ENCODE peak calls at places on chromosome 19, in eight cellular contexts. One of them, this sample, is unnamed. For H3K9me3, the result is how much of the 10 kb centered on the place peaks cover.

GRCh38 chr19:38617283-38617763 is 430 bp downstream of the MAP4K1 start:
- DNase-seq in sigmoid colon: no peak
- DNase-seq in transverse colon: no peak
- DNase-seq in GM12878: peak
- DNase-seq in endothelial cell of umbilical vein: no peak
- DNase-seq in prostate gland: no peak
- DNase-seq in upper lobe of left lung: no peak
- DNase-seq in HepG2: no peak
- DNase-seq in this sample: no peak

GRCh38 chr19:49133621-49134454 is 14.5 kb downstream of the PPFIA3 start:
- DNase-seq in GM12878: no peak
- DNase-seq in upper lobe of left lung: peak
- DNase-seq in sigmoid colon: peak
- DNase-seq in prostate gland: peak
- DNase-seq in endothelial cell of umbilical vein: peak
- DNase-seq in transverse colon: peak
- DNase-seq in HepG2: no peak
- DNase-seq in this sample: no peak

GRCh38 chr19:54607782-54608150 is 14.3 kb downstream of the LILRA1 start:
- DNase-seq in endothelial cell of umbilical vein: no peak
- DNase-seq in transverse colon: no peak
- DNase-seq in prostate gland: no peak
- DNase-seq in upper lobe of left lung: no peak
- DNase-seq in GM12878: no peak
- DNase-seq in sigmoid colon: no peak
- DNase-seq in HepG2: no peak
- DNase-seq in this sample: no peak

GRCh38 chr19:19446655-19447437 is 41.4 kb downstream of the GATAD2A start:
- DNase-seq in HepG2: no peak
- DNase-seq in endothelial cell of umbilical vein: no peak
- DNase-seq in GM12878: no peak
- DNase-seq in sigmoid colon: no peak
- DNase-seq in transverse colon: no peak
- DNase-seq in prostate gland: no peak
- DNase-seq in upper lobe of left lung: no peak
- DNase-seq in this sample: no peak

GRCh38 chr19:29904017-29904416 is 38.0 kb upstream of the URI1 start:
- DNase-seq in upper lobe of left lung: no peak
- DNase-seq in GM12878: no peak
- DNase-seq in HepG2: no peak
- DNase-seq in transverse colon: no peak
- DNase-seq in prostate gland: no peak
- DNase-seq in sigmoid colon: no peak
- DNase-seq in endothelial cell of umbilical vein: no peak
- DNase-seq in this sample: no peak

GRCh38 chr19:21585491-21585890 is 80.1 kb downstream of the ZNF429 start:
- DNase-seq in endothelial cell of umbilical vein: no peak
- DNase-seq in upper lobe of left lung: no peak
- DNase-seq in GM12878: no peak
- DNase-seq in HepG2: no peak
- DNase-seq in prostate gland: no peak
- DNase-seq in sigmoid colon: no peak
- DNase-seq in transverse colon: no peak
- DNase-seq in this sample: no peak

GRCh38 chr19:55638864-55639359 is 1.9 kb upstream of the ZNF580 start:
- DNase-seq in upper lobe of left lung: no peak
- DNase-seq in endothelial cell of umbilical vein: no peak
- DNase-seq in GM12878: no peak
- DNase-seq in HepG2: peak
- DNase-seq in sigmoid colon: no peak
- DNase-seq in transverse colon: no peak
- DNase-seq in prostate gland: no peak
- DNase-seq in this sample: no peak

GRCh38 chr19:17847538-17848366 is at the start of gene JAK3:
- DNase-seq in prostate gland: no peak
- DNase-seq in sigmoid colon: no peak
- DNase-seq in HepG2: peak
- DNase-seq in endothelial cell of umbilical vein: peak
- DNase-seq in GM12878: peak
- DNase-seq in upper lobe of left lung: peak
- DNase-seq in transverse colon: peak
- DNase-seq in this sample: no peak

GRCh38 chr19:42275517-42275916 is 6.5 kb downstream of the CIC start:
- DNase-seq in prostate gland: no peak
- DNase-seq in sigmoid colon: no peak
- DNase-seq in endothelial cell of umbilical vein: no peak
- DNase-seq in transverse colon: no peak
- DNase-seq in HepG2: no peak
- DNase-seq in upper lobe of left lung: no peak
- DNase-seq in GM12878: no peak
- DNase-seq in this sample: no peak

GRCh38 chr19:48737360-48737998 is 2.9 kb downstream of the RASIP1 start:
- DNase-seq in transverse colon: no peak
- DNase-seq in HepG2: no peak
- DNase-seq in GM12878: no peak
- DNase-seq in endothelial cell of umbilical vein: peak
- DNase-seq in prostate gland: no peak
- DNase-seq in sigmoid colon: no peak
- DNase-seq in upper lobe of left lung: no peak
- DNase-seq in this sample: no peak

GRCh38 chr19:35013047-35013819 is 13.1 kb downstream of the GRAMD1A start:
- DNase-seq in HepG2: peak
- DNase-seq in GM12878: no peak
- DNase-seq in prostate gland: peak
- DNase-seq in upper lobe of left lung: peak
- DNase-seq in sigmoid colon: peak
- DNase-seq in endothelial cell of umbilical vein: peak
- DNase-seq in transverse colon: peak
- DNase-seq in this sample: peak

GRCh38 chr19:49553451-49554271 is 25.9 kb downstream of the RCN3 start:
- DNase-seq in sigmoid colon: no peak
- DNase-seq in transverse colon: peak
- DNase-seq in endothelial cell of umbilical vein: peak
- DNase-seq in upper lobe of left lung: no peak
- DNase-seq in prostate gland: no peak
- DNase-seq in HepG2: peak
- DNase-seq in GM12878: no peak
- DNase-seq in this sample: no peak

GRCh38 chr19:35144600-35145436 is 1.8 kb downstream of the FXYD7 start:
- DNase-seq in endothelial cell of umbilical vein: no peak
- DNase-seq in HepG2: no peak
- DNase-seq in sigmoid colon: no peak
- DNase-seq in upper lobe of left lung: no peak
- DNase-seq in transverse colon: peak
- DNase-seq in GM12878: no peak
- DNase-seq in prostate gland: no peak
- DNase-seq in this sample: no peak

GRCh38 chr19:48842744-48843162 is 6.5 kb upstream of the HSD17B14 start:
- DNase-seq in transverse colon: peak
- DNase-seq in sigmoid colon: no peak
- DNase-seq in endothelial cell of umbilical vein: peak
- DNase-seq in upper lobe of left lung: no peak
- DNase-seq in GM12878: no peak
- DNase-seq in prostate gland: peak
- DNase-seq in HepG2: peak
- DNase-seq in this sample: no peak

GRCh38 chr19:55452381-55453325 is 8.8 kb downstream of the ISOC2 start:
- DNase-seq in upper lobe of left lung: no peak
- DNase-seq in HepG2: peak
- DNase-seq in endothelial cell of umbilical vein: peak
- DNase-seq in GM12878: no peak
- DNase-seq in transverse colon: peak
- DNase-seq in sigmoid colon: peak
- DNase-seq in prostate gland: peak
- DNase-seq in this sample: no peak

GRCh38 chr19:4984448-4984990 is 15.6 kb downstream of the KDM4B start:
- DNase-seq in upper lobe of left lung: no peak
- DNase-seq in HepG2: no peak
- DNase-seq in transverse colon: no peak
- DNase-seq in endothelial cell of umbilical vein: no peak
- DNase-seq in prostate gland: no peak
- DNase-seq in GM12878: no peak
- DNase-seq in sigmoid colon: no peak
- DNase-seq in this sample: no peak

DNA sequence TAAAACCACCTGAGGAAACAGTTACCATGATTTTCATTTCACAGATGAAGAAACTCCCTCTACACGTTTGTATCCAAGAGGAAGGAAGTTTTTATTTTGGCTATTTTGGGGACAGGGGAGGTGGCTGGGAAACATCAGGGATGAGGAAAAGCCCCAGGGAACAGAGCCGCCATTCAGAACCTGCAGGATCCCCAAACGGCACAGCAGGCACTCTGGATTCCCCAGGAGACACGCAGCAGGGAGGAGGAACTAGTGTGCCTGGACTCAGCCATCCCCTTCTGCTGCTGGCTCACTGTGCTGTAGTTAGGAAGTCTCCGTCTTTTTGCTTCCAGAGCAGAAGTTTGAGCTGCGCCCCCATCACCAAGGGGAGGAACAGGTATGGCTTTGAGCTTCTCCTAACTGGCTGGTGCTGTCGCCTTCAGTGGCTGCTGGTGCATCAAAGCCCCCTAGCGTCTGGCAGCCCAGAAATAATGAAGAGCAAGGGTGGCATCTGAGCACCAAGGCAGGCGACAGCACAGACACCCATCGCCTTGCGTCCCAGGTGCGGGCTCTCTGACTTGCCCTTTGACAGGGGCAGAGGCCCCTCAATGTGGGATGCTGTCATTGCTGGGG is 4.2 kb downstream of the NAPA start:
- DNase-seq in transverse colon: no peak
- DNase-seq in upper lobe of left lung: no peak
- DNase-seq in sigmoid colon: no peak
- DNase-seq in prostate gland: no peak
- DNase-seq in endothelial cell of umbilical vein: no peak
- DNase-seq in HepG2: no peak
- DNase-seq in GM12878: no peak
- DNase-seq in this sample: no peak
- TF ChIP-seq POLR2AphosphoS5 in transverse colon: no peak
- TF ChIP-seq POLR2AphosphoS5 in upper lobe of left lung: no peak
- TF ChIP-seq POLR2AphosphoS5 in sigmoid colon: no peak
- TF ChIP-seq POLR2AphosphoS5 in prostate gland: no peak
- TF ChIP-seq POLR2AphosphoS5 in endothelial cell of umbilical vein: no peak
- TF ChIP-seq POLR2AphosphoS5 in HepG2: no peak
- TF ChIP-seq POLR2AphosphoS5 in GM12878: no peak
- TF ChIP-seq POLR2AphosphoS5 in this sample: no peak

DNA sequence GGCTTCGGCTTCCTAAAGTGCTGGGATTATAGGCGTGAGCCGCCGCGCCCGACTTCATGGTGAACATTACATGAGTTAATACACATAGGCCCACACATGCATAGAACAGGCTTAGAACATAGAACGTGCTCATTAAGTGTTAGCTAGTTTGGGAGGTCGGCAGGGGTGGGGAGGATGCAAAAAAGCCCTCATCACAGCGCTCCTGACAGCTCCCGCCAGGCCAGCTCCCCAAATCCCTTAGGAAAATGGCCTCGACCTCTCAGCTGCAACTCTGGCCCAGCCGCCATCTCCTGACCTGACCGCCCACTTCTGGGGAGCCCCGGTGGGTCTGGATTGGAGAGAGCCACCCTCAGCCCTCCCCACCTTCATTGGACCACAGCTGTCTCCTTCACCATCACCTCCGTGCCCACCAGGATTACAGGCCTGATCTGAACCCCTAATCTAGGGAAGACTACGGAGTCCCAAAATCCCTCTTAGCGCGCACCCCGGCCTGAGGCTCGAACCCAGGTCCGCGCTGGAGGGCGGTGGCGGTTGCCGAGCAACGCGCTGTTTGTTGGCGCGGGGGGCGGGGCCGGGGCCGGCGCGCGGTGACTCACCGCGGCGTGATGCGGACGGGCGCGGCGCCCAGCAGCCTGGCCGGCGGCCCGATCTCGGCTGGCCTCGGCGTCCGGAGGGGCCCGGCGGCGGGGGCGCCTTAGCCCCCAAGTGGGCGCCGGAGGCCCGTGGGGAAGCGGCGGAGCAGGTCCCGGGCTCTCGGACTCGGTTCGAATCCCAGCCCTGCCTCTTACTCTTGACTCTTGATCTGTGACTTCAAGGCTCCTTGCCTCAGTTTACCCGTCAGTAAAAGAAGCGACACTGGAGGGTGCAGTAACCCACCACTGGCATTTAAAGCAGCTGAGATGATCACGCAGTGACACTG is 26.7 kb upstream of the NANOS3 start:
- DNase-seq in sigmoid colon: peak
- DNase-seq in upper lobe of left lung: peak
- DNase-seq in GM12878: no peak
- DNase-seq in HepG2: peak
- DNase-seq in transverse colon: peak
- DNase-seq in prostate gland: peak
- DNase-seq in endothelial cell of umbilical vein: peak
- DNase-seq in this sample: peak
- TF ChIP-seq POLR2A in sigmoid colon: no peak
- TF ChIP-seq POLR2A in upper lobe of left lung: no peak
- TF ChIP-seq POLR2A in GM12878: no peak
- TF ChIP-seq POLR2A in HepG2: no peak
- TF ChIP-seq POLR2A in transverse colon: peak
- TF ChIP-seq POLR2A in prostate gland: peak
- TF ChIP-seq POLR2A in endothelial cell of umbilical vein: peak
- TF ChIP-seq POLR2A in this sample: no peak

DNA sequence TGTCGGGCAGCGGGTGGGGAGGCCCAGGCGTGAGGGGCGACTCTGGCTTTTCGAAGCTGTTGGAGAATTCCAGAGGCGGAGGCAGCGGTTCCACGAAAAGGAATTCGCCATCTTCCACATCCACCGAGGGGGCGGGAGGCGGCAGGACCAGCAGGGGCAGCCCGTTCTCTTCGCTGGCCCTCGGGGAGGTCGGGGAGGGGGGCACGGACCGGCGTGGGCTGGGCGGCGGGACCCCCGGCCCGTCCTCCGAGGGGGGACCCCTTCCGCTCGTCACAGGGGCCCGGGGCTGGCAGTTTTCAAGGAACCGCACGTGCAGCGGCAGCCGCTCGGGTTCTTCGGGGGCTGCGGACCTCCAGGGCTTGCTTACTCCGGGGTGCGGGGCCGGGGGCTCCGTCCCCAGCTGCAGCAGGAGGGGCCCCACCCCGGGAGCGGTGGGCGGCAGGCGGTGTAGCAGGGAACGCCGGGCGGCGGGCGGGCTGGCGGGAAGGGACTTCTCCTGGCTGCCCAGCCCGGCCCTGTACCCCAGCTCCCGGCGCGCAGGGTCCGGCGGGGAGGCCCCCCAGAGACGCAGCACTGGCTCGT is 18.0 kb downstream of the C19orf81 start:
- DNase-seq in upper lobe of left lung: no peak
- DNase-seq in HepG2: no peak
- DNase-seq in GM12878: no peak
- DNase-seq in transverse colon: no peak
- DNase-seq in endothelial cell of umbilical vein: no peak
- DNase-seq in prostate gland: no peak
- DNase-seq in sigmoid colon: no peak
- DNase-seq in this sample: no peak
- H3K9me3 ChIP-seq in upper lobe of left lung: under half
- H3K9me3 ChIP-seq in HepG2: under half
- H3K9me3 ChIP-seq in GM12878: under half
- H3K9me3 ChIP-seq in transverse colon: under half
- H3K9me3 ChIP-seq in endothelial cell of umbilical vein: under half
- H3K9me3 ChIP-seq in prostate gland: under half
- H3K9me3 ChIP-seq in sigmoid colon: under half
- H3K9me3 ChIP-seq in this sample: under half

DNA sequence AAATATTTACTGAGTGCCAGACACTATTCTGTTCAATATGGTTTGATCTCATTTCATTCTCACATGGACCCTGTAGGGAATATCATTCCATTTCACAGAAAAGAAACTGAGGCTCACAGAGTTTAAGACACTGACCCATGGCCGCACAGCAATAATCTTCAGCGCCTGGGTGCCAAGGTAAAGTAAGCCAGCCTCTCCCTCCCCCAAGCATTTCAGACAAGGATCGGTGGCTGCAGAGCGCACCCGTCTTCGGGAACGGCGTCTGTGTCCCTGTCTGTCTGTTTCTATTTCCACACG is 4.3 kb upstream of the PDE4A start:
- DNase-seq in transverse colon: no peak
- DNase-seq in HepG2: no peak
- DNase-seq in endothelial cell of umbilical vein: no peak
- DNase-seq in sigmoid colon: no peak
- DNase-seq in upper lobe of left lung: no peak
- DNase-seq in prostate gland: no peak
- DNase-seq in GM12878: no peak
- DNase-seq in this sample: no peak
- TF ChIP-seq POLR2AphosphoS5 in transverse colon: no peak
- TF ChIP-seq POLR2AphosphoS5 in HepG2: no peak
- TF ChIP-seq POLR2AphosphoS5 in endothelial cell of umbilical vein: no peak
- TF ChIP-seq POLR2AphosphoS5 in sigmoid colon: no peak
- TF ChIP-seq POLR2AphosphoS5 in upper lobe of left lung: no peak
- TF ChIP-seq POLR2AphosphoS5 in prostate gland: no peak
- TF ChIP-seq POLR2AphosphoS5 in GM12878: no peak
- TF ChIP-seq POLR2AphosphoS5 in this sample: no peak

This sample was measured in breast epithelium.